ENCODE peak calls at places on chromosome 17, in eight cellular contexts. K is HuH-7; B is mammary epithelial cell; S is stimulated activated CD4-positive, alpha-beta T cell treated with anti-CD3 and anti-CD28 coated beads, TNF-alpha, amount 100 ng/mL, for 48 hours; V is stimulated activated CD8-positive, alpha-beta memory T cell treated with anti-CD3 and anti-CD28 coated beads, Interleukin-15, amount 100 ng/mL, for 4 hours; F is NCI-H1417; G is breast epithelium; Y is fibroblast of pulmonary artery. P is an unnamed sample.

GRCh38 chr17:75756451-75757085 is 8.4 kb downstream of the GALK1 start:
- DNase-seq in K (no peak), B (no peak), S (no peak), V (no peak), F (no peak), G (no peak), Y (no peak), P (no peak)

GRCh38 chr17:77445030-77445907 is 304.5 kb downstream of the SEC14L1 start:
- DNase-seq in K (no peak), B (no peak), S (peak), V (peak), F (no peak), G (no peak), Y (peak), P (no peak)

GRCh38 chr17:7241047-7241733 is 1.1 kb downstream of the GABARAP start:
- DNase-seq in K (no peak), B (no peak), S (no peak), V (no peak), F (no peak), G (no peak), Y (no peak), P (no peak)

GRCh38 chr17:42682400-42683384 is at the start of gene CNTNAP1:
- DNase-seq in K (peak), B (peak), S (no peak), V (no peak), F (peak), G (no peak), Y (peak), P (peak)

GRCh38 chr17:6306820-6307219 is 128.1 kb downstream of the AIPL1 start:
- DNase-seq in K (no peak), B (no peak), S (no peak), V (no peak), F (no peak), G (no peak), Y (no peak), P (no peak)

GRCh38 chr17:75075597-75076253 is 12.0 kb upstream of the SLC16A5 start:
- DNase-seq in K (no peak), B (no peak), S (no peak), V (no peak), F (no peak), G (no peak), Y (no peak), P (no peak)

GRCh38 chr17:30921544-30922196 is at the start of gene ADAP2:
- DNase-seq in K (peak), B (peak), S (no peak), V (no peak), F (peak), G (peak), Y (no peak), P (no peak)

GRCh38 chr17:76354317-76354729 is 607 bp upstream of the PRPSAP1 start:
- DNase-seq in K (no peak), B (no peak), S (no peak), V (no peak), F (no peak), G (no peak), Y (no peak), P (no peak)

P was measured in NCI-H226.